ENCODE peak calls at places on chromosomes 6 and 20, in eight cellular contexts. L, G, A, K, C, Q, X and V are unnamed samples.

GRCh38 chr6:164344801-164345291 is 930.3 kb downstream of the QKI start:
- DNase-seq in Q (no peak), C (no peak), K (no peak), X (peak), G (no peak), A (no peak), L (no peak), V (no peak)

GRCh38 chr6:6820688-6821238 is 232.2 kb downstream of the LY86 start:
- DNase-seq in G (no peak), X (no peak), Q (no peak), A (no peak), L (no peak), K (no peak), C (no peak), V (no peak)

GRCh38 chr6:24464253-24465038 is 24.9 kb downstream of the GPLD1 start:
- DNase-seq in G (no peak), A (no peak), L (no peak), K (no peak), X (no peak), Q (no peak), C (no peak), V (no peak)

GRCh38 chr6:106097368-106098231 is 11.5 kb downstream of the PRDM1 start:
- DNase-seq in K (peak), A (no peak), G (peak), Q (no peak), X (peak), L (peak), C (peak), V (no peak)

GRCh38 chr6:144305985-144306384 is 20.9 kb downstream of the UTRN start:
- DNase-seq in C (peak), Q (no peak), K (peak), X (no peak), G (peak), L (peak), A (no peak), V (peak)

GRCh38 chr20:36802326-36803223 is 29.0 kb upstream of the DSN1 start:
- DNase-seq in Q (no peak), X (peak), C (peak), A (no peak), K (no peak), L (peak), G (no peak), V (peak)

GRCh38 chr6:142013875-142014495 is 118.7 kb upstream of the GJE1 start:
- DNase-seq in A (no peak), X (no peak), G (no peak), K (no peak), C (no peak), Q (no peak), L (no peak), V (peak)

GRCh38 chr20:53444386-53444785 is 149.3 kb downstream of the ZNF217 start:
- DNase-seq in K (no peak), L (no peak), G (no peak), A (no peak), X (no peak), C (no peak), Q (no peak), V (no peak)

GRCh38 chr20:44407402-44408184 is 52.1 kb downstream of the HNF4A start:
- DNase-seq in L (peak), Q (no peak), K (no peak), A (no peak), C (peak), X (peak), G (no peak), V (peak)

GRCh38 chr6:57104350-57104749 is 14.4 kb downstream of the ZNF451 start:
- DNase-seq in A (no peak), G (no peak), L (no peak), K (no peak), X (no peak), C (no peak), Q (no peak), V (no peak)

GRCh38 chr6:48933136-48933535 is 529.9 kb downstream of the MMUT start:
- DNase-seq in A (no peak), K (no peak), X (no peak), Q (no peak), L (no peak), G (no peak), C (no peak), V (no peak)

GRCh38 chr6:121441477-121441876 is 6.0 kb downstream of the GJA1 start:
- DNase-seq in G (no peak), L (no peak), X (no peak), Q (no peak), K (no peak), C (no peak), A (no peak), V (no peak)

GRCh38 chr6:14092301-14092700 is 25.3 kb upstream of the CD83 start:
- DNase-seq in K (no peak), G (no peak), L (no peak), A (no peak), C (no peak), X (no peak), Q (no peak), V (no peak)

GRCh38 chr6:15421945-15422733 is 176.3 kb downstream of the JARID2 start:
- DNase-seq in X (no peak), L (no peak), K (peak), Q (no peak), G (no peak), A (no peak), C (no peak), V (no peak)

GRCh38 chr20:32737371-32738223 is 5.7 kb downstream of the COMMD7 start:
- DNase-seq in C (peak), G (no peak), K (no peak), A (no peak), L (peak), Q (no peak), X (peak), V (peak)

GRCh38 chr6:126811307-126811706 is 307.2 kb upstream of the RSPO3 start:
- DNase-seq in X (peak), Q (no peak), G (no peak), C (peak), A (no peak), L (peak), K (no peak), V (no peak)

GRCh38 chr6:119310486-119311036 is 39.0 kb downstream of the MAN1A1 start:
- DNase-seq in G (no peak), A (no peak), X (peak), Q (no peak), L (peak), K (no peak), C (peak), V (peak)

GRCh38 chr6:106181664-106182418 is 95.7 kb downstream of the PRDM1 start:
- DNase-seq in G (peak), A (no peak), C (peak), X (peak), L (peak), K (no peak), Q (no peak), V (peak)

GRCh38 chr6:120826253-120826652 is 508.0 kb downstream of the TBC1D32 start:
- DNase-seq in L (peak), A (peak), C (no peak), X (no peak), G (no peak), Q (peak), K (no peak), V (no peak)

GRCh38 chr6:38501931-38502330 is 137.8 kb downstream of the BTBD9 start:
- DNase-seq in G (no peak), L (no peak), Q (no peak), X (no peak), A (no peak), K (no peak), C (no peak), V (no peak)

GRCh38 chr6:55869731-55870130 is 5.7 kb downstream of the BMP5 start:
- DNase-seq in A (no peak), Q (no peak), L (no peak), K (no peak), C (no peak), X (no peak), G (no peak), V (no peak)

GRCh38 chr20:31860431-31861345 is 9.6 kb downstream of the DUSP15 start:
- DNase-seq in K (no peak), L (no peak), Q (peak), C (no peak), A (no peak), G (no peak), X (peak), V (no peak)

DNA sequence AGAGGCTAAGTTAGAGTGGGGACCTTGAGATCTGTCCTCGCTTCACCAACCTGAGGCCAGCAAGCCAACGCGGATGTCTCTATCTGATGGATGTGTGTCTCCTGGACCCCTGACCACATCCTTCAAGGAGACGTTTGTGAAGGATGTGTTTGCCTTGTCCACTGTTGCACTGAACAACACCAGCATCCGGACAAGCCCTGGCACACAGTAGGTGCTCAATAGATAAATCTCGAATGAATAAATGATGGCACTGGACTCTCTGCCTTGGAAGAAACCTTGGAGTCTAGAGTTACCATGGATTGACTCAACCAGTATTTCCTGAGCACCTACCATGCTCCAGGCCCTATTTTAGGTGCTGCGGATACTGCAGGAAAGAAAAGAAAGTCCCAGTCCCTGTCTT is 97.7 kb upstream of the PTPN1 start:
- DNase-seq in C (no peak), G (no peak), X (no peak), K (no peak), A (no peak), Q (no peak), L (no peak), V (no peak)
- TF ChIP-seq CTCF in C (no peak), G (no peak), X (no peak), K (no peak), A (no peak), Q (no peak), L (no peak), V (no peak)

DNA sequence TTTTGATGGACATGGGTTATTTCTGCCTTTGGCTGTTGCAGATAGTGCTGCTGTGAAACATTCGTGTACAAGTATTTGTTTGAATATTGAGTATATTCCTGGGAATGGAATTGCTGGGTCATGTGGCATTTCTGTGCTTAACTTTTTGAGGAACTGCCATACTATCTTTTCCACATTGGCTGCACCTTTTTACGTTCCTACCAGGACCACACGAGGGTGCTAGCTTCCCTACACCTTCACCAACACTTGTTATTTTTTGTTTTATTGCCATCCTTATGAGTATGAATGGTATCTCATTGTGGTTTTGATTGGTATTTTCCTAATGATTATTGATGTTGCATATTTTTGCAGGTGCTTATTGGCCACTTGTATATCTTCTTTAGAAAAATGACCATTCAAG is 47.8 kb upstream of the PLCG1 start:
- DNase-seq in A (no peak), X (no peak), Q (no peak), L (no peak), C (no peak), K (no peak), G (no peak), V (no peak)
- TF ChIP-seq CTCF in A (no peak), X (no peak), Q (no peak), L (peak), C (no peak), K (no peak), G (no peak), V (peak)

GRCh38 chr6:53344993-53345392 is 3.8 kb downstream of the ELOVL5 start:
- DNase-seq in Q (no peak), C (no peak), K (no peak), L (no peak), X (no peak), G (no peak), A (no peak), V (no peak)
- TF ChIP-seq CTCF in Q (no peak), C (no peak), K (no peak), L (no peak), X (no peak), G (no peak), A (no peak), V (no peak)

GRCh38 chr20:59819496-59820203 is 113.8 kb downstream of the SYCP2 start:
- DNase-seq in G (no peak), L (no peak), A (no peak), X (no peak), K (no peak), Q (no peak), C (no peak), V (no peak)

GRCh38 chr20:59821201-59821600 is 112.2 kb downstream of the SYCP2 start:
- DNase-seq in K (peak), G (no peak), C (no peak), Q (no peak), L (no peak), A (no peak), X (no peak), V (no peak)

GRCh38 chr20:59821788-59822187 is 111.6 kb downstream of the SYCP2 start:
- DNase-seq in X (no peak), G (no peak), K (peak), A (no peak), Q (no peak), C (no peak), L (no peak), V (no peak)

GRCh38 chr20:59818911-59819310 is 114.5 kb downstream of the SYCP2 start:
- DNase-seq in L (no peak), Q (no peak), K (no peak), G (no peak), X (no peak), C (no peak), A (no peak), V (no peak)

GRCh38 chr20:59820204-59821041 is 113.0 kb downstream of the SYCP2 start:
- DNase-seq in G (no peak), K (no peak), X (no peak), Q (no peak), A (no peak), L (no peak), C (no peak), V (no peak)
- TF ChIP-seq CTCF in G (no peak), K (no peak), X (no peak), Q (no peak), A (no peak), L (no peak), C (no peak), V (no peak)

GRCh38 chr6:30954631-30955366 is 14.0 kb downstream of the MUCL3 start:
- DNase-seq in Q (no peak), A (no peak), C (no peak), X (no peak), G (no peak), L (no peak), K (no peak), V (no peak)

GRCh38 chr6:30960907-30961673 is 20.3 kb downstream of the MUCL3 start:
- DNase-seq in L (peak), Q (no peak), A (no peak), K (no peak), G (no peak), C (peak), X (peak), V (peak)

GRCh38 chr6:30955367-30956042 is 14.7 kb downstream of the MUCL3 start:
- DNase-seq in C (peak), L (peak), G (peak), A (peak), K (peak), Q (peak), X (no peak), V (peak)

GRCh38 chr6:30962716-30963115 is 20.8 kb upstream of the MUC21 start:
- DNase-seq in Q (no peak), A (no peak), G (no peak), K (no peak), C (no peak), X (no peak), L (no peak), V (no peak)

DNA sequence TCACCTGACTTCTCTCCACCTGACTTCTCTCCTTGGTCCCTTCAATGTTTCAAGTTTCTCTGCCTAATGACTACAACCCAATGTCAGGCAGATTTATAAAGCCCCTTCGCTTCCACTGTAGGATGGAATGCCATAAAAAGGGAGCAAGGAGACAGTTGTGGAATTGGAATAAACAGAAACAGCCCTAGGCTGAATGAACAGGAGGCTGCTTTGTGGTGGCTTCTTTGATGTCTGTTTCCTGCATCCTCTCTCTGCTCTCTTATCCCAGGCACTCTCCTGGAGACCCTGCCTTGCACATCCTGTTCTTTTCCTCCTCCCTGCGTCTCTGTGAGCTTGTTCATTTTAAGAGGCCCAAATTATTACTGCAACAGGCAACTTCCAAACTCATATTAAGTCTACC is 16.9 kb downstream of the MUCL3 start:
- DNase-seq in G (no peak), C (no peak), X (no peak), Q (no peak), A (no peak), K (no peak), L (no peak), V (no peak)
- TF ChIP-seq CTCF in G (no peak), C (no peak), X (no peak), Q (no peak), A (no peak), K (no peak), L (no peak), V (no peak)

GRCh38 chr6:43355862-43356590 is 13.4 kb downstream of the ZNF318 start:
- DNase-seq in A (no peak), X (peak), G (no peak), Q (peak), C (peak), L (peak), K (no peak), V (no peak)
- TF ChIP-seq CTCF in A (no peak), X (peak), G (peak), Q (no peak), C (peak), L (peak), K (peak), V (peak)

GRCh38 chr6:101879782-101880181 is 486.3 kb downstream of the GRIK2 start:
- DNase-seq in X (peak), K (no peak), L (no peak), G (no peak), C (no peak), A (no peak), Q (no peak), V (no peak)

GRCh38 chr6:101876431-101876830 is 482.9 kb downstream of the GRIK2 start:
- DNase-seq in Q (no peak), K (no peak), C (no peak), A (no peak), X (no peak), G (no peak), L (peak), V (no peak)

GRCh38 chr6:101883398-101883975 is 490.0 kb downstream of the GRIK2 start:
- DNase-seq in K (no peak), G (no peak), L (peak), A (no peak), Q (no peak), C (peak), X (peak), V (peak)

GRCh38 chr6:101878554-101879276 is 485.2 kb downstream of the GRIK2 start:
- DNase-seq in L (no peak), X (peak), Q (no peak), A (no peak), K (no peak), C (peak), G (no peak), V (no peak)
- TF ChIP-seq CTCF in L (no peak), X (no peak), Q (no peak), A (no peak), K (no peak), C (no peak), G (no peak), V (no peak)

DNA sequence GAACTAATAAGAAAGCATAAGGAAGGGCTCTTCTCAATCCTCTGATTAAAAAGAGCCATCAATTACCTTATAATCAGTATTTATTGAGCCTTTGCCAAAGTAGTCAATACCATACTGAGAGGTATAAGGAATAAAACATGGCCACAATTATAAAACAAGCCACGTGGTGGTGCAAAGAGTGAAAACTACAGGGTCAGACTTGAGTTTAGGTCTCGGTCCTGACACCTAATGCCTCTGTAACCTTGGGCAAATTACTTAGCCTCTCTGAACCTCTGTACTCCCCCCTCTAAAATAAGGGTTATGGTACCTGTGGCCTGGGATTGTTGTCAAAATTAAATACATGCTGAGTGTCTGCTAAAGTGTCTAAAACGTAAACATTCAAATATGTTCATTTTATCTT is 11.8 kb downstream of the TRIM10 start:
- DNase-seq in K (no peak), Q (no peak), X (peak), C (no peak), L (no peak), G (no peak), A (no peak), V (no peak)
- TF ChIP-seq CTCF in K (no peak), Q (no peak), X (no peak), C (no peak), L (no peak), G (no peak), A (no peak), V (no peak)

GRCh38 chr6:136792066-136792944 is at the start of gene MAP3K5:
- DNase-seq in K (peak), X (peak), Q (peak), C (peak), A (peak), L (peak), G (no peak), V (peak)
- TF ChIP-seq CTCF in K (peak), X (peak), Q (no peak), C (peak), A (no peak), L (peak), G (peak), V (peak)

GRCh38 chr20:38995536-38996044 is 33.4 kb downstream of the DHX35 start:
- DNase-seq in X (no peak), Q (no peak), A (no peak), G (no peak), C (no peak), L (no peak), K (no peak), V (no peak)

GRCh38 chr20:38999217-38999616 is 37.1 kb downstream of the DHX35 start:
- DNase-seq in X (no peak), C (no peak), Q (no peak), A (no peak), G (no peak), L (no peak), K (no peak), V (no peak)

GRCh38 chr20:38991814-38992593 is 29.9 kb downstream of the DHX35 start:
- DNase-seq in Q (no peak), L (no peak), X (no peak), A (no peak), G (no peak), K (no peak), C (no peak), V (no peak)

GRCh38 chr20:38999965-39000910 is 38.1 kb downstream of the DHX35 start:
- DNase-seq in L (no peak), A (no peak), Q (no peak), C (no peak), K (no peak), X (no peak), G (no peak), V (no peak)

GRCh38 chr20:38997622-38998021 is 35.5 kb downstream of the DHX35 start:
- DNase-seq in A (no peak), C (no peak), G (peak), X (no peak), L (no peak), Q (no peak), K (peak), V (no peak)
- TF ChIP-seq CTCF in A (no peak), C (no peak), G (peak), X (no peak), L (no peak), Q (no peak), K (peak), V (no peak)